ENCODE peak calls at places on chromosomes 11 and 22, in four cellular contexts. B is RWPE2, C is ovary, D is endodermal cell. I is an unnamed sample.

GRCh38 chr22:24060375-24060788 is 49.3 kb downstream of the CABIN1 start:
- DNase-seq in B (no peak), C (no peak), D (no peak), I (peak)

GRCh38 chr11:19845633-19846032 is 133.0 kb downstream of the NAV2 start:
- DNase-seq in B (no peak), C (no peak), D (no peak), I (no peak)

GRCh38 chr11:129710423-129710822 is 105.2 kb upstream of the TMEM45B start:
- DNase-seq in B (no peak), C (no peak), D (peak), I (no peak)

GRCh38 chr11:118051611-118052461 is 25.0 kb upstream of the TMPRSS4 start:
- DNase-seq in B (no peak), C (no peak), D (no peak), I (no peak)

GRCh38 chr11:118276422-118276821 is 12.3 kb upstream of the MPZL2 start:
- DNase-seq in B (no peak), C (no peak), D (no peak), I (no peak)

GRCh38 chr11:76701701-76702100 is 31.2 kb upstream of the LRRC32 start:
- DNase-seq in B (no peak), C (no peak), D (no peak), I (peak)

GRCh38 chr11:88050247-88050646 is 125.0 kb downstream of the RAB38 start:
- DNase-seq in B (no peak), C (no peak), D (no peak), I (no peak)

GRCh38 chr11:128680906-128681305 is 13.0 kb upstream of the FLI1 start:
- DNase-seq in B (no peak), C (no peak), D (no peak), I (no peak)

GRCh38 chr22:50264946-50265669 is 3.6 kb upstream of the MAPK12 start:
- DNase-seq in B (no peak), C (no peak), D (no peak), I (no peak)

GRCh38 chr22:42844756-42845155 is 12.3 kb downstream of the ARFGAP3 start:
- DNase-seq in B (no peak), C (no peak), D (no peak), I (peak)

GRCh38 chr22:25545117-25545516 is 19.4 kb upstream of the GRK3 start:
- DNase-seq in B (no peak), C (no peak), D (no peak), I (no peak)

GRCh38 chr11:10902301-10902700 is 44.4 kb upstream of the ZBED5 start:
- DNase-seq in B (no peak), C (no peak), D (no peak), I (no peak)

GRCh38 chr11:116506446-116506845 is 266.3 kb downstream of the BUD13 start:
- DNase-seq in B (no peak), C (no peak), D (peak), I (no peak)

GRCh38 chr11:122367809-122368231 is 251.8 kb upstream of the BLID start:
- DNase-seq in B (peak), C (peak), D (no peak), I (no peak)

GRCh38 chr11:1289211-1289935 is 20.1 kb downstream of the TOLLIP start:
- DNase-seq in B (no peak), C (peak), D (no peak), I (no peak)

GRCh38 chr22:27687984-27688545 is 113.5 kb downstream of the MN1 start:
- DNase-seq in B (no peak), C (no peak), D (peak), I (no peak)

GRCh38 chr11:46649180-46649738 is 31.9 kb downstream of the ATG13 start:
- DNase-seq in B (no peak), C (peak), D (no peak), I (peak)

GRCh38 chr11:72680624-72681158 is 6.5 kb upstream of the PDE2A start:
- DNase-seq in B (no peak), C (no peak), D (no peak), I (no peak)

GRCh38 chr11:83521647-83522596 is 235.8 kb upstream of the CCDC90B start:
- DNase-seq in B (no peak), C (no peak), D (peak), I (no peak)

GRCh38 chr11:92152245-92152644 is 72.4 kb upstream of the FAT3 start:
- DNase-seq in B (no peak), C (no peak), D (peak), I (no peak)

GRCh38 chr11:110878513-110878912 is 166.3 kb upstream of the ARHGAP20 start:
- DNase-seq in B (no peak), C (no peak), D (no peak), I (no peak)

GRCh38 chr22:19621372-19622060 is 92.8 kb upstream of the SEPTIN5 start:
- DNase-seq in B (no peak), C (no peak), D (peak), I (no peak)

GRCh38 chr11:2275334-2276279 is 5.2 kb upstream of the ASCL2 start:
- DNase-seq in B (peak), C (peak), D (no peak), I (no peak)

GRCh38 chr11:67303132-67303988 is at the start of gene SSH3:
- DNase-seq in B (peak), C (peak), D (peak), I (no peak)

GRCh38 chr22:23803001-23803819 is 16.4 kb downstream of the SMARCB1 start:
- DNase-seq in B (no peak), C (no peak), D (peak), I (no peak)

GRCh38 chr11:109605006-109605405 is 183.0 kb downstream of the C11orf87 start:
- DNase-seq in B (no peak), C (no peak), D (no peak), I (no peak)

GRCh38 chr22:26259510-26259909 is 90.2 kb downstream of the SEZ6L start:
- DNase-seq in B (no peak), C (no peak), D (peak), I (no peak)

GRCh38 chr11:12772324-12772723 is 98.1 kb downstream of the TEAD1 start:
- DNase-seq in B (no peak), C (no peak), D (no peak), I (no peak)

GRCh38 chr22:39634530-39635399 is 64.2 kb downstream of the CACNA1I start:
- DNase-seq in B (peak), C (no peak), D (peak), I (peak)

GRCh38 chr11:68978931-68979591 is 1.7 kb downstream of the MRGPRD start:
- DNase-seq in B (peak), C (no peak), D (no peak), I (no peak)

GRCh38 chr11:2917842-2918490 is 11.3 kb downstream of the PHLDA2 start:
- DNase-seq in B (no peak), C (no peak), D (no peak), I (no peak)

GRCh38 chr11:47177229-47177845 is 658 bp upstream of the ARFGAP2 start:
- DNase-seq in B (no peak), C (no peak), D (peak), I (no peak)

GRCh38 chr11:107957109-107957588 is 28.9 kb downstream of the RAB39A start:
- DNase-seq in B (no peak), C (no peak), D (no peak), I (peak)

GRCh38 chr11:88281317-88281712 is 56.2 kb downstream of the CTSC start:
- DNase-seq in B (no peak), C (no peak), D (peak), I (no peak)

DNA sequence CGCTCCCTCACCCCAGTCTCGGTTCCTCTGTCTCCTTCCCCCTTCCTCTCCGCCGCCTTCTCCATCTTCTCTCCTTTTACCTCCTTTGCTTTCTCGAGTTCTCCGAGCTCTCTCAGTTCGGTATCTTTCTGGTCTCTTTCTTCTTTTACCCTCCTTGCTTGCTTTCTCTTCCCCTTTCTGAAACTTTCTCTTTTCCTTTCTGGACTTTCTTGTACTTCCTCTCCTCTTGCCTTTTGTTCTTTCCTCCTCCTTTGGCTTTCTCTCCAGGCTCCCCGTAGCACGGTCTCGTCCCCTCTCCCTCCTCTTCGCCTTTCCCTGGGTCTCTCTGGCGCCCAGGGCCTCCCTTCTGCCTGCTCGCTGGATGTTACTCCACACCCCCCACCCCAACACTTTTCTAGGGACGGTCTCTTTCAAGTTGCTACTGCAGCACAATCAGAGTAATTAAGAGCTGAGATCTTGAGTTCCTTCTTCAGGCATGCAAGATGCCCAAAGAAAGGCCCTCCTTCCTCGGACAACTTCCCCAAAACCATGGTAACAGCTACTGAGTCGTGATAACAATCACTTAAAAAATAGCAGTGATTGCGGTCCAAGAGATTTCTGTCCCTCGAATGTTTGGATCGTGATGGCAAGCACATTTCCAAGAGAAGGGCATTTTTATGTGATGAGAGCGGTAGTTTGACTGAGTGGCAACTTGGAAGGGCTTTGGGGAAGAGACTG is 487 bp upstream of the TENM4 start:
- DNase-seq in B (no peak), C (peak), D (peak), I (no peak)
- TF ChIP-seq CTCF in B (peak), C (no peak), D (no peak), I (peak)

GRCh38 chr22:44496844-44497217 is 1.2 kb downstream of the RTL6 start:
- DNase-seq in B (no peak), C (no peak), D (no peak), I (no peak)
- H3K4me3 ChIP-seq in B (no peak), C (peak), D (peak), I (peak)

GRCh38 chr11:113519989-113520613 is 44.9 kb upstream of the DRD2 start:
- DNase-seq in B (no peak), C (no peak), D (no peak), I (no peak)

GRCh38 chr11:113518716-113519495 is 43.7 kb upstream of the DRD2 start:
- DNase-seq in B (no peak), C (no peak), D (no peak), I (no peak)

GRCh38 chr11:113514856-113515255 is 39.7 kb upstream of the DRD2 start:
- DNase-seq in B (no peak), C (no peak), D (no peak), I (no peak)
- TF ChIP-seq CTCF in B (no peak), C (no peak), D (no peak), I (no peak)

GRCh38 chr11:63766501-63767270 is 1.9 kb downstream of the ZFTA start:
- DNase-seq in B (no peak), C (peak), D (no peak), I (no peak)
- H3K4me3 ChIP-seq in B (no peak), C (peak), D (peak), I (peak)

DNA sequence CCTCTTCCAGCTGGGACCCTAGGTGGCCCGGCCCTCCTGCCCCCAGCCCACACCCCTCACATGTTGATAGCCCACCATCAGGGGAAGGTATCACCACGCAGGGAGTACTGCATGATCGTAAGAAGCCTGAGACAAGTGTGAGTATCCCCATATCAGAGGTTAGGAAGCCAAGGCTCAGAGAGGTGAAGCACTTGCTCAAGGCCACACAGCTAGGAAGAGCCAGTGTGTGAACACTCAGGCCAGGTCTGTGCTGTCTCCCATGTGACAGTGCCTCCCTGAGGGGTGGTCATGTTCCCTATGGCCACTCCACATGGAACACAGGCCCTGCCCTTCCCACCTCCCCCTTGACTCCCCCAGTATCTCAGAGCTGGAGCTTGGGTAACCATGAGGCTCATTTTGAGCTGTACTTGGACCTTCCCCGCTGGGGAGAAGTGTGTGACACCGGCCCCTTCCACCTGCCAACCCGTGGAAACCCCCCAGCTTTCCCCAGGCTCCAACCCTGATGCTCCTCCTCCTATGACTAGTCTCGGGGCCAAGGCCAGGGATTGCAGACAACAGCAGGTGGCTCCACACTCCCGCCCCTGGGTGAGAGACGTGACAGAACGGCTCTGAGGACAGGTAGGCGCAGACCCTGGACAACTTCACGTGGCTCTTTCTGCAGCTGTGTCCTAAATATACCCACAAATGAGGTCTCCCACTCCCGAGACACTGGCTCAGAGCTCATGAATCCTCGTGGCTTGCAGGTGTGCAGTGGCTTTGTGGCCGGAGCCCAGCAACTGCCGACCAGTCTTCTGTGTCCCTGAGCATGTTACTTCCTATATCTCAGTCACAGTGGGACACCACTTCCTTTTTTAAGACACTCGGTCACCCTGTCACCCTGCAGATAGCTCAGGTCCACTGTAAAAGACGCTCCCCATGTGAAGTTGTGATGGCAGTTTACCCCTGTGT is 55.3 kb downstream of the NECTIN1 start:
- DNase-seq in B (no peak), C (no peak), D (peak), I (no peak)
- TF ChIP-seq CTCF in B (no peak), C (no peak), D (peak), I (no peak)

GRCh38 chr11:105100976-105101630 is 38.5 kb downstream of the CARD18 start:
- DNase-seq in B (no peak), C (no peak), D (no peak), I (no peak)
- H3K4me3 ChIP-seq in B (no peak), C (no peak), D (no peak), I (no peak)